ENCODE peak calls at places on chromosomes 6 and 20, in four cellular contexts. V is body of pancreas, R is endothelial cell of umbilical vein, F is Peyer's patch. J is an unnamed sample.

GRCh38 chr6:142569676-142570075 is 267.9 kb downstream of the ADGRG6 start:
- DNase-seq in F (no peak), R (peak), V (no peak), J (no peak)

GRCh38 chr6:105066233-105066632 is 109.3 kb downstream of the LIN28B start:
- DNase-seq in R (no peak), F (no peak), V (no peak), J (no peak)

GRCh38 chr20:10047427-10047826 is 12.6 kb downstream of the ANKEF1 start:
- DNase-seq in F (no peak), R (no peak), V (no peak), J (no peak)

GRCh38 chr6:18395177-18395850 is 8.2 kb downstream of the RNF144B start:
- DNase-seq in F (no peak), V (no peak), R (no peak), J (no peak)

GRCh38 chr6:30841644-30842504 is 42.4 kb upstream of the DDR1 start:
- DNase-seq in R (no peak), V (peak), F (no peak), J (peak)

GRCh38 chr20:50191065-50191565 is 485 bp downstream of the CEBPB start:
- DNase-seq in F (peak), V (peak), R (peak), J (peak)

GRCh38 chr20:36543187-36544133 is 2.1 kb downstream of the MYL9 start:
- DNase-seq in V (peak), F (peak), R (no peak), J (peak)

GRCh38 chr20:8853805-8854338 is 215.0 kb upstream of the PLCB4 start:
- DNase-seq in V (no peak), F (peak), R (peak), J (peak)

GRCh38 chr20:33337119-33337518 is 54.1 kb downstream of the BPIFB1 start:
- DNase-seq in F (no peak), V (no peak), R (no peak), J (no peak)

GRCh38 chr6:455835-456234 is 64.3 kb downstream of the IRF4 start:
- DNase-seq in R (no peak), V (no peak), F (no peak), J (no peak)

GRCh38 chr20:38620501-38620900 is 18.9 kb downstream of the ARHGAP40 start:
- DNase-seq in R (no peak), V (no peak), F (no peak), J (no peak)

GRCh38 chr20:22775671-22776139 is 191.3 kb upstream of the FOXA2 start:
- DNase-seq in F (no peak), R (peak), V (no peak), J (peak)

GRCh38 chr20:51497542-51498467 is 44.7 kb downstream of the NFATC2 start:
- DNase-seq in F (peak), V (no peak), R (peak), J (peak)

GRCh38 chr6:33064723-33065122 is 8.7 kb downstream of the HLA-DPA1 start:
- DNase-seq in F (no peak), R (no peak), V (no peak), J (no peak)
- TF ChIP-seq POLR2A in F (no peak), R (no peak), V (no peak), J (no peak)

GRCh38 chr6:159109391-159109790 is 59.8 kb upstream of the FNDC1 start:
- DNase-seq in R (no peak), V (no peak), F (no peak), J (no peak)
- H3K27ac ChIP-seq in R (no peak), V (no peak), F (no peak), J (no peak)

GRCh38 chr20:45779011-45779915 is 12.4 kb downstream of the WFDC3 start:
- DNase-seq in V (peak), F (peak), R (peak), J (peak)
- TF ChIP-seq POLR2A in V (no peak), F (no peak), R (no peak), J (no peak)

GRCh38 chr6:14783594-14783993 is 462.3 kb upstream of the JARID2 start:
- DNase-seq in F (no peak), R (no peak), V (no peak), J (no peak)
- H3K27ac ChIP-seq in F (no peak), R (no peak), V (no peak), J (no peak)

GRCh38 chr6:8435845-8436168 is 462 bp upstream of the SLC35B3 start:
- DNase-seq in R (no peak), F (no peak), V (no peak), J (no peak)

GRCh38 chr6:8434727-8435092 is 635 bp downstream of the SLC35B3 start:
- DNase-seq in R (no peak), V (no peak), F (no peak), J (no peak)

GRCh38 chr6:8436956-8437355 is 1.6 kb upstream of the SLC35B3 start:
- DNase-seq in V (no peak), R (no peak), F (no peak), J (no peak)

GRCh38 chr6:8437813-8438212 is 2.5 kb upstream of the SLC35B3 start:
- DNase-seq in V (no peak), R (no peak), F (no peak), J (no peak)

DNA sequence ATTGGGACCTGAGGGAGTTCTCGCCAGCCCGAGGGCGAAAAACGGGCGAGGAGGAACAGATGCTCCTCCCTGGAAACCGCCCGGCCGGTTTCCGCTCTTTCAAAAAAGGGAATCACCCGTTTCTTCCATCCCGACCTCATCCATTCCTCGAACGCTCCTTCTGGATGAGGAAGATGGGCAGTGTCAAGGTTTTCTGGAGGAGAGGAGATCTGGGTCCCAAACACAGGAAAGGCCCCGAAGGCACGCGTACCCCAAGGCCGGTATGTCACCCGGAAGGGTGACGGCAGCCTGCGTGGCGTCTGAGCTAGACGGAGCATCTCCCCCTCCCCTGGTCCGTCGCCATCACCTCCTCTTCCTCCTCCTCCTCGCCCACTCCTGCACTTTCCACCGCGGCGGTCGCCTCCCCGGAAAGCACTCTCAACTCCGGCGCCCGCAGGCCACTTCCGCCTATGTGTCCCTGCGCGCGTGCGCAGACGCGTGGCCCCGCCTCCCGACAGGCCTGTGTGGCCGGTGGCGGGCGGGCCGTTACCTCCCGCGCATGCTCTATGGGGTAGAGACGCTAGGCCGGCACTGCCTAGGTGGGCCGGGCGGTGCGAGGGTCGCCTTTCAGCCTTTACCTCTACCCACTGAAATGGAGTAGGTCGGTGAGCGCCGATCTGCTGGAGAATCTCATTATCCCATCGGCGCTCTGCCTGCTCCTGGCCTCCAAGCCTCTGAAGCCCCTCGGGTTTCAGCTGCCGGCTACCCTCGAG is at the start of gene SLC35B3:
- DNase-seq in V (peak), F (peak), R (peak), J (peak)
- TF ChIP-seq POLR2A in V (peak), F (peak), R (peak), J (peak)

GRCh38 chr6:73703514-73703913 is 7.5 kb downstream of the CD109 start:
- DNase-seq in F (no peak), R (no peak), V (no peak), J (no peak)
- H3K27ac ChIP-seq in F (peak), R (no peak), V (no peak), J (no peak)

GRCh38 chr6:26205625-26206574 is 118.7 kb downstream of the HFE start:
- DNase-seq in V (no peak), F (no peak), R (peak), J (no peak)
- TF ChIP-seq POLR2A in V (peak), F (peak), R (peak), J (peak)